ENCODE peak calls at places on chromosomes 7 and 10, in five cellular contexts. R, J, H, K and D are unnamed samples.

GRCh38 chr7:33932221-33932620 is 26.9 kb downstream of the BMPER start:
- DNase-seq in R (no peak), J (no peak), H (no peak), K (no peak), D (no peak)

GRCh38 chr10:22713853-22714523 is 390 bp downstream of the PIP4K2A start:
- DNase-seq in R (peak), J (no peak), H (peak), K (peak), D (peak)

GRCh38 chr10:96789571-96790108 is 42.5 kb upstream of the LCOR start:
- DNase-seq in R (no peak), J (no peak), H (peak), K (no peak), D (no peak)

GRCh38 chr10:59018977-59019376 is 157.5 kb upstream of the PHYHIPL start:
- DNase-seq in R (no peak), J (no peak), H (no peak), K (no peak), D (no peak)

GRCh38 chr7:335358-336148 is 45.6 kb downstream of the FOXL3 start:
- DNase-seq in R (no peak), J (no peak), H (no peak), K (no peak), D (no peak)

GRCh38 chr7:6614941-6615737 is at the start of gene ZNF853:
- DNase-seq in R (no peak), J (no peak), H (no peak), K (no peak), D (no peak)

GRCh38 chr7:45924283-45924682 is 3.2 kb upstream of the IGFBP3 start:
- DNase-seq in R (no peak), J (no peak), H (no peak), K (no peak), D (peak)

GRCh38 chr10:127418536-127419168 is 130.5 kb upstream of the NPS start:
- DNase-seq in R (no peak), J (no peak), H (no peak), K (no peak), D (no peak)

GRCh38 chr7:37920619-37921339 is at the start of gene EPDR1:
- DNase-seq in R (peak), J (peak), H (peak), K (peak), D (peak)

GRCh38 chr10:76583711-76584161 is 1053.9 kb downstream of the KCNMA1 start:
- DNase-seq in R (no peak), J (no peak), H (no peak), K (no peak), D (no peak)

GRCh38 chr10:63252095-63252762 is 119.1 kb downstream of the NRBF2 start:
- DNase-seq in R (no peak), J (no peak), H (no peak), K (no peak), D (no peak)

GRCh38 chr10:16891375-16892313 is 74.4 kb upstream of the RSU1 start:
- DNase-seq in R (peak), J (no peak), H (peak), K (peak), D (no peak)

GRCh38 chr7:99469381-99470065 is 3.2 kb upstream of the ZNF789 start:
- DNase-seq in R (no peak), J (no peak), H (no peak), K (no peak), D (no peak)

GRCh38 chr10:8052344-8052969 is 2.0 kb upstream of the GATA3 start:
- DNase-seq in R (no peak), J (no peak), H (no peak), K (no peak), D (no peak)

GRCh38 chr7:76296743-76297740 is 5.4 kb upstream of the HSPB1 start:
- DNase-seq in R (no peak), J (peak), H (no peak), K (peak), D (peak)

GRCh38 chr7:2266911-2267310 is 24.9 kb downstream of the NUDT1 start:
- DNase-seq in R (no peak), J (no peak), H (no peak), K (no peak), D (no peak)

GRCh38 chr10:77979221-77979620 is 50.1 kb downstream of the POLR3A start:
- DNase-seq in R (no peak), J (no peak), H (no peak), K (no peak), D (no peak)

GRCh38 chr10:80541144-80541750 is 3.5 kb downstream of the SH2D4B start:
- DNase-seq in R (no peak), J (no peak), H (peak), K (no peak), D (no peak)

GRCh38 chr10:52453501-52453900 is 139.4 kb downstream of the DKK1 start:
- DNase-seq in R (no peak), J (no peak), H (no peak), K (no peak), D (no peak)

GRCh38 chr10:102869290-102870198 is at the start of gene AS3MT:
- DNase-seq in R (peak), J (no peak), H (no peak), K (peak), D (peak)

GRCh38 chr7:371779-372545 is 82.0 kb downstream of the FOXL3 start:
- DNase-seq in R (peak), J (no peak), H (no peak), K (peak), D (no peak)

GRCh38 chr10:7192831-7193348 is 217.9 kb downstream of the SFMBT2 start:
- DNase-seq in R (no peak), J (no peak), H (peak), K (no peak), D (no peak)

GRCh38 chr7:41431671-41432070 is 271.2 kb downstream of the INHBA start:
- DNase-seq in R (no peak), J (no peak), H (no peak), K (no peak), D (no peak)

GRCh38 chr7:78530351-78530750 is 731.8 kb downstream of the PHTF2 start:
- DNase-seq in R (no peak), J (peak), H (no peak), K (no peak), D (no peak)

GRCh38 chr7:150403376-150404171 is 24.4 kb downstream of the ZNF775 start:
- DNase-seq in R (peak), J (no peak), H (no peak), K (peak), D (no peak)

GRCh38 chr10:8049151-8049873 is 5.2 kb upstream of the GATA3 start:
- DNase-seq in R (no peak), J (no peak), H (no peak), K (no peak), D (no peak)

GRCh38 chr10:28503114-28503513 is 29.8 kb upstream of the WAC start:
- DNase-seq in R (no peak), J (no peak), H (no peak), K (peak), D (peak)

GRCh38 chr10:32958992-32959703 is 1.1 kb upstream of the ITGB1 start:
- DNase-seq in R (no peak), J (no peak), H (peak), K (no peak), D (no peak)

GRCh38 chr10:107546239-107546638 is 381.7 kb upstream of the SORCS1 start:
- DNase-seq in R (no peak), J (no peak), H (no peak), K (no peak), D (no peak)

GRCh38 chr10:101161494-101162299 is 30.6 kb downstream of the TLX1 start:
- DNase-seq in R (peak), J (peak), H (peak), K (peak), D (peak)

GRCh38 chr10:14365231-14365744 is 34.6 kb upstream of the FRMD4A start:
- DNase-seq in R (no peak), J (no peak), H (no peak), K (no peak), D (no peak)

GRCh38 chr10:16612148-16612742 is 90.6 kb upstream of the C1QL3 start:
- DNase-seq in R (peak), J (no peak), H (no peak), K (no peak), D (no peak)

GRCh38 chr7:154676422-154677073 is 326.4 kb downstream of the PAXIP1 start:
- DNase-seq in R (no peak), J (peak), H (no peak), K (peak), D (no peak)

GRCh38 chr10:122468923-122469781 is 7.8 kb downstream of the HTRA1 start:
- DNase-seq in R (no peak), J (no peak), H (no peak), K (no peak), D (no peak)

GRCh38 chr7:114874170-114874569 is 47.7 kb upstream of the MDFIC start:
- DNase-seq in R (no peak), J (no peak), H (no peak), K (no peak), D (no peak)

GRCh38 chr10:47137311-47137851 is 162.6 kb upstream of the GDF10 start:
- DNase-seq in R (no peak), J (no peak), H (no peak), K (no peak), D (no peak)

GRCh38 chr7:98196706-98197605 is 14.3 kb upstream of the BHLHA15 start:
- DNase-seq in R (no peak), J (no peak), H (no peak), K (no peak), D (no peak)

GRCh38 chr7:158805414-158805813 is 23.9 kb downstream of the ESYT2 start:
- DNase-seq in R (no peak), J (no peak), H (no peak), K (no peak), D (no peak)